ENCODE peak calls at places on chromosomes 12 and 14, in nine cellular contexts. R is endodermal cell, K is fibroblast of lung, V is spleen, Y is transverse colon, W is cardiac muscle cell, J is MM.1S, S is BE2C, C is GM23248. U is an unnamed sample.

GRCh38 chr12:32761716-32762115 is 6.0 kb upstream of the YARS2 start:
- DNase-seq in R (no peak), K (no peak), V (no peak), Y (no peak), W (no peak), J (no peak), S (no peak), C (no peak), U (no peak)

GRCh38 chr12:68613209-68613904 is 2.7 kb downstream of the RAP1B start:
- DNase-seq in R (no peak), K (no peak), V (no peak), Y (no peak), W (no peak), J (no peak), S (no peak), C (no peak), U (no peak)

GRCh38 chr12:104681012-104681690 is 224.4 kb downstream of the CHST11 start:
- DNase-seq in R (no peak), K (no peak), V (no peak), Y (no peak), W (no peak), J (no peak), S (no peak), C (no peak), U (no peak)

GRCh38 chr12:24803406-24804245 is 145.3 kb downstream of the BCAT1 start:
- DNase-seq in R (no peak), K (no peak), V (no peak), Y (no peak), W (no peak), J (no peak), S (no peak), C (no peak), U (no peak)

GRCh38 chr14:54901380-54902142 is 1.1 kb downstream of the GCH1 start:
- DNase-seq in R (no peak), K (no peak), V (peak; percentile 77), Y (peak; percentile 29), W (no peak), J (no peak), S (no peak), C (peak; percentile 28), U (no peak)

GRCh38 chr12:101925352-101925751 is 48.0 kb downstream of the DRAM1 start:
- DNase-seq in R (no peak), K (peak; percentile 100), V (no peak), Y (peak; percentile 46), W (no peak), J (no peak), S (no peak), C (peak; percentile 98), U (no peak)

GRCh38 chr14:64734990-64735389 is 30.8 kb downstream of the PLEKHG3 start:
- DNase-seq in R (peak; percentile 24), K (no peak), V (no peak), Y (no peak), W (no peak), J (no peak), S (no peak), C (no peak), U (no peak)

GRCh38 chr12:71548906-71549305 is 109.3 kb downstream of the LGR5 start:
- DNase-seq in R (no peak), K (no peak), V (no peak), Y (no peak), W (no peak), J (no peak), S (no peak), C (no peak), U (no peak)

GRCh38 chr14:78182722-78183121 is 12.5 kb downstream of the NRXN3 start:
- DNase-seq in R (no peak), K (no peak), V (no peak), Y (no peak), W (no peak), J (no peak), S (no peak), C (no peak), U (no peak)

GRCh38 chr12:6771091-6771495 is 1.2 kb upstream of the LAG3 start:
- DNase-seq in R (no peak), K (no peak), V (no peak), Y (no peak), W (no peak), J (no peak), S (no peak), C (no peak), U (no peak)

GRCh38 chr12:63917477-63917862 is 73.0 kb downstream of the SRGAP1 start:
- DNase-seq in R (no peak), K (no peak), V (no peak), Y (no peak), W (no peak), J (no peak), S (no peak), C (no peak), U (no peak)

GRCh38 chr14:61196034-61196433 is 85.1 kb downstream of the TMEM30B start:
- DNase-seq in R (no peak), K (no peak), V (no peak), Y (no peak), W (no peak), J (no peak), S (no peak), C (no peak), U (no peak)

GRCh38 chr12:58725400-58726105 is 194.8 kb downstream of the LRIG3 start:
- DNase-seq in R (no peak), K (no peak), V (no peak), Y (no peak), W (no peak), J (no peak), S (no peak), C (peak; percentile 26), U (no peak)

GRCh38 chr12:21546721-21547120 is 20.6 kb downstream of the SPX start:
- DNase-seq in R (no peak), K (no peak), V (no peak), Y (no peak), W (no peak), J (no peak), S (no peak), C (no peak), U (no peak)

GRCh38 chr14:87615822-87616679 is 376.9 kb downstream of the GALC start:
- DNase-seq in R (peak; percentile 93), K (peak; percentile 33), V (no peak), Y (peak; percentile 8), W (peak; percentile 80), J (peak; percentile 70), S (peak; percentile 57), C (peak; percentile 52), U (peak; percentile 25)

GRCh38 chr14:68148276-68148675 is 328.7 kb downstream of the RAD51B start:
- DNase-seq in R (no peak), K (peak; percentile 66), V (no peak), Y (no peak), W (no peak), J (no peak), S (no peak), C (peak; percentile 63), U (no peak)

GRCh38 chr14:33551963-33552362 is 398.9 kb downstream of the EGLN3 start:
- DNase-seq in R (peak; percentile 70), K (no peak), V (no peak), Y (no peak), W (no peak), J (no peak), S (no peak), C (no peak), U (no peak)

GRCh38 chr12:110574044-110574443 is 9.1 kb downstream of the PPTC7 start:
- DNase-seq in R (no peak), K (no peak), V (no peak), Y (no peak), W (no peak), J (no peak), S (no peak), C (no peak), U (no peak)

GRCh38 chr12:52604859-52605258 is 3.6 kb upstream of the KRT72 start:
- DNase-seq in R (peak; percentile 40), K (no peak), V (no peak), Y (no peak), W (no peak), J (no peak), S (no peak), C (no peak), U (no peak)

GRCh38 chr12:123091756-123092155 is 59.1 kb downstream of the PITPNM2 start:
- DNase-seq in R (no peak), K (no peak), V (no peak), Y (no peak), W (no peak), J (no peak), S (no peak), C (no peak), U (no peak)

GRCh38 chr14:64632056-64632455 is 72.2 kb upstream of the PLEKHG3 start:
- DNase-seq in R (peak; percentile 37), K (peak; percentile 36), V (no peak), Y (no peak), W (no peak), J (no peak), S (no peak), C (peak; percentile 51), U (no peak)

GRCh38 chr14:68756734-68757133 is 36.1 kb downstream of the ZFP36L1 start:
- DNase-seq in R (no peak), K (no peak), V (no peak), Y (no peak), W (no peak), J (no peak), S (no peak), C (no peak), U (no peak)

GRCh38 chr14:104136472-104137296 is 1.7 kb upstream of the KIF26A start:
- DNase-seq in R (peak; percentile 74), K (no peak), V (peak; percentile 69), Y (no peak), W (no peak), J (no peak), S (peak; percentile 63), C (no peak), U (no peak)

GRCh38 chr12:65280306-65280705 is 1.8 kb downstream of the MSRB3 start:
- DNase-seq in R (no peak), K (peak; percentile 23), V (no peak), Y (no peak), W (no peak), J (no peak), S (no peak), C (peak; percentile 43), U (no peak)
- H3K4me3 ChIP-seq in R (peak overlapping the region; percentile 85), K (no peak overlapping the region), V (no peak overlapping the region), Y (no peak overlapping the region), W (peak overlapping the region; percentile 55), J (no peak overlapping the region), S (no peak overlapping the region), C (peak overlapping the region; percentile 87), U (peak overlapping the region; percentile 84)

GRCh38 chr14:94462219-94462551 is 9.6 kb upstream of the SERPINA11 start:
- DNase-seq in R (peak; percentile 4), K (peak; percentile 19), V (no peak), Y (no peak), W (no peak), J (no peak), S (no peak), C (no peak), U (no peak)
- H3K9me3 ChIP-seq in R (no peaks in the 10 kb centered on the region), K (no peaks in the 10 kb centered on the region), V (peaks cover 15% of the 10 kb centered on the region), Y (no peaks in the 10 kb centered on the region), W (no peaks in the 10 kb centered on the region), J (no peaks in the 10 kb centered on the region), S (no peaks in the 10 kb centered on the region), C (no peaks in the 10 kb centered on the region), U (no peaks in the 10 kb centered on the region)

GRCh38 chr12:55725556-55725955 is 3.3 kb downstream of the CD63 start:
- DNase-seq in R (no peak), K (no peak), V (no peak), Y (peak; percentile 7), W (no peak), J (no peak), S (no peak), C (peak; percentile 2), U (no peak)
- H3K4me3 ChIP-seq in R (peak overlapping the region; percentile 92), K (peak overlapping the region; percentile 38), V (no peak overlapping the region), Y (no peak overlapping the region), W (no peak overlapping the region), J (no peak overlapping the region), S (no peak overlapping the region), C (no peak overlapping the region), U (no peak overlapping the region)

GRCh38 chr14:57478050-57478449 is 15.6 kb downstream of the CCDC198 start:
- DNase-seq in R (no peak), K (no peak), V (no peak), Y (no peak), W (no peak), J (no peak), S (no peak), C (no peak), U (no peak)
- H3K9me3 ChIP-seq in R (no peaks in the 10 kb centered on the region), K (no peaks in the 10 kb centered on the region), V (no peaks in the 10 kb centered on the region), Y (no peaks in the 10 kb centered on the region), W (no peaks in the 10 kb centered on the region), J (no peaks in the 10 kb centered on the region), S (no peaks in the 10 kb centered on the region), C (no peaks in the 10 kb centered on the region), U (no peaks in the 10 kb centered on the region)